ENCODE peak calls at places on chromosomes 11 and 22, in five cellular contexts. N is activated CD4-positive, alpha-beta T cell treated with anti-CD3 and anti-CD28 coated beads, Interleukin-2, amount 50 U/mL, for 1 hour; A is mesenchymal stem cell; O is AG04450; C is cardiac muscle cell. Y is an unnamed sample.
A peak's percentile ranks its signal among the peaks of the same experiment; 100 is the strongest.

GRCh38 chr11:110092577-110093406 is at the start of gene ZC3H12C:
- DNase-seq in N (peak; percentile 2), A (peak; percentile 93), O (peak; percentile 72), C (peak; percentile 91), Y (no peak)

GRCh38 chr22:43792905-43793304 is 19.2 kb downstream of the EFCAB6 start:
- DNase-seq in N (no peak), A (no peak), O (no peak), C (no peak), Y (no peak)

GRCh38 chr11:134577801-134578200 is 165.8 kb upstream of the B3GAT1 start:
- DNase-seq in N (no peak), A (no peak), O (no peak), C (no peak), Y (no peak)

GRCh38 chr22:18103527-18104269 is 6.9 kb upstream of the TUBA8 start:
- DNase-seq in N (no peak), A (no peak), O (no peak), C (no peak), Y (no peak)

GRCh38 chr11:44366741-44367140 is 56.8 kb upstream of the ALX4 start:
- DNase-seq in N (no peak), A (no peak), O (no peak), C (no peak), Y (no peak)

GRCh38 chr22:33002035-33002434 is 56.1 kb downstream of the SYN3 start:
- DNase-seq in N (no peak), A (no peak), O (no peak), C (no peak), Y (no peak)

GRCh38 chr22:37148031-37148651 is 1.6 kb downstream of the IL2RB start:
- DNase-seq in N (peak; percentile 41), A (no peak), O (no peak), C (no peak), Y (no peak)

GRCh38 chr11:2927851-2928604 is 1.2 kb downstream of the PHLDA2 start:
- DNase-seq in N (no peak), A (peak; percentile 58), O (no peak), C (no peak), Y (no peak)

GRCh38 chr11:10044618-10045017 is 249.4 kb downstream of the SBF2 start:
- DNase-seq in N (no peak), A (no peak), O (no peak), C (no peak), Y (no peak)

GRCh38 chr11:77269484-77270123 is 31.9 kb downstream of the GDPD4 start:
- DNase-seq in N (no peak), A (peak; percentile 31), O (no peak), C (no peak), Y (no peak)

GRCh38 chr11:64705501-64705900 is 17.5 kb downstream of the NRXN2 start:
- DNase-seq in N (no peak), A (no peak), O (no peak), C (no peak), Y (no peak)

GRCh38 chr11:133864756-133865155 is 19.4 kb upstream of the SPATA19 start:
- DNase-seq in N (no peak), A (no peak), O (no peak), C (no peak), Y (no peak)

GRCh38 chr22:20206709-20207215 is 55.9 kb upstream of the CCDC188 start:
- DNase-seq in N (no peak), A (peak; percentile 31), O (no peak), C (no peak), Y (peak; percentile 16)

GRCh38 chr11:10400856-10401255 is 54.2 kb upstream of the AMPD3 start:
- DNase-seq in N (no peak), A (no peak), O (no peak), C (no peak), Y (no peak)

GRCh38 chr11:115629456-115630015 is 125.3 kb upstream of the CADM1 start:
- DNase-seq in N (no peak), A (no peak), O (no peak), C (no peak), Y (no peak)

GRCh38 chr11:79007811-79008294 is 433.0 kb downstream of the TENM4 start:
- DNase-seq in N (no peak), A (no peak), O (no peak), C (no peak), Y (no peak)

GRCh38 chr11:67486481-67487195 is 3.8 kb downstream of the AIP start:
- DNase-seq in N (no peak), A (no peak), O (no peak), C (no peak), Y (no peak)

GRCh38 chr11:43937434-43938411 is 4.7 kb upstream of the C11orf96 start:
- DNase-seq in N (no peak), A (peak; percentile 81), O (no peak), C (no peak), Y (no peak)

GRCh38 chr11:71577469-71578004 is 5.1 kb downstream of the KRTAP5-11 start:
- DNase-seq in N (no peak), A (no peak), O (no peak), C (no peak), Y (no peak)

GRCh38 chr11:119027561-119028345 is 2.9 kb downstream of the SLC37A4 start:
- DNase-seq in N (no peak), A (no peak), O (no peak), C (no peak), Y (no peak)

GRCh38 chr22:49738006-49738405 is 89.7 kb downstream of the BRD1 start:
- DNase-seq in N (no peak), A (no peak), O (no peak), C (no peak), Y (no peak)

GRCh38 chr11:26143553-26144308 is 188.2 kb upstream of the ANO3 start:
- DNase-seq in N (no peak), A (no peak), O (no peak), C (no peak), Y (no peak)

GRCh38 chr11:22703561-22703960 is 37.1 kb downstream of the GAS2 start:
- DNase-seq in N (no peak), A (peak; percentile 58), O (peak; percentile 15), C (peak; percentile 7), Y (no peak)

GRCh38 chr11:36304349-36304748 is 8.3 kb downstream of the PRR5L start:
- DNase-seq in N (no peak), A (peak; percentile 19), O (no peak), C (no peak), Y (no peak)

GRCh38 chr22:44691796-44692661 is 10.0 kb upstream of the PRR5 start:
- DNase-seq in N (no peak), A (no peak), O (no peak), C (no peak), Y (no peak)

GRCh38 chr11:86553322-86553721 is 119.1 kb downstream of the ME3 start:
- DNase-seq in N (no peak), A (no peak), O (no peak), C (no peak), Y (no peak)

GRCh38 chr22:25702046-25702445 is 39.9 kb upstream of the MYO18B start:
- DNase-seq in N (no peak), A (peak; percentile 32), O (no peak), C (no peak), Y (peak; percentile 43)

GRCh38 chr11:29448246-29448877 is 568.5 kb downstream of the KCNA4 start:
- DNase-seq in N (no peak), A (peak; percentile 17), O (no peak), C (peak; percentile 70), Y (peak; percentile 33)

GRCh38 chr11:11620251-11620965 is 1.4 kb downstream of the GALNT18 start:
- DNase-seq in N (no peak), A (peak; percentile 48), O (no peak), C (peak; percentile 48), Y (peak; percentile 28)

GRCh38 chr22:41799486-41800347 is 762 bp upstream of the CCDC134 start:
- DNase-seq in N (no peak), A (no peak), O (no peak), C (peak; percentile 15), Y (no peak)

GRCh38 chr22:49554296-49554625 is 273.4 kb downstream of the BRD1 start:
- DNase-seq in N (no peak), A (no peak), O (no peak), C (no peak), Y (no peak)

GRCh38 chr11:30698425-30698824 is 112.3 kb upstream of the MPPED2 start:
- DNase-seq in N (no peak), A (no peak), O (no peak), C (no peak), Y (no peak)